ENCODE peak calls at places on chromosomes 13 and 19, in four cellular contexts. One of them, this sample, is unnamed.

GRCh38 chr19:56071151-56071550 is 49.9 kb downstream of the ZNF787 start:
- DNase-seq in AG08395: no peak
- DNase-seq in activated naive CD8-positive, alpha-beta T cell treated with anti-CD3 and anti-CD28 coated beads for 36 hours: no peak
- DNase-seq in fibroblast of the aortic adventitia: no peak
- DNase-seq in this sample: peak; percentile 39

GRCh38 chr13:33322474-33322827 is 36.9 kb upstream of the STARD13 start:
- DNase-seq in AG08395: peak; percentile 64
- DNase-seq in activated naive CD8-positive, alpha-beta T cell treated with anti-CD3 and anti-CD28 coated beads for 36 hours: no peak
- DNase-seq in fibroblast of the aortic adventitia: peak; percentile 92
- DNase-seq in this sample: no peak

GRCh38 chr19:34217952-34218817 is 36.2 kb upstream of the GARRE1 start:
- DNase-seq in AG08395: peak; percentile 75
- DNase-seq in activated naive CD8-positive, alpha-beta T cell treated with anti-CD3 and anti-CD28 coated beads for 36 hours: peak; percentile 61
- DNase-seq in fibroblast of the aortic adventitia: peak; percentile 92
- DNase-seq in this sample: peak; percentile 84

GRCh38 chr19:49133621-49134454 is 14.5 kb downstream of the PPFIA3 start:
- DNase-seq in AG08395: peak; percentile 17
- DNase-seq in activated naive CD8-positive, alpha-beta T cell treated with anti-CD3 and anti-CD28 coated beads for 36 hours: no peak
- DNase-seq in fibroblast of the aortic adventitia: peak; percentile 22
- DNase-seq in this sample: peak; percentile 81

GRCh38 chr19:16200038-16200775 is 2.5 kb downstream of the AP1M1 start:
- DNase-seq in AG08395: peak; percentile 41
- DNase-seq in activated naive CD8-positive, alpha-beta T cell treated with anti-CD3 and anti-CD28 coated beads for 36 hours: no peak
- DNase-seq in fibroblast of the aortic adventitia: peak; percentile 66
- DNase-seq in this sample: no peak

GRCh38 chr19:15871570-15871969 is 26.3 kb downstream of the CYP4F2 start:
- DNase-seq in AG08395: no peak
- DNase-seq in activated naive CD8-positive, alpha-beta T cell treated with anti-CD3 and anti-CD28 coated beads for 36 hours: peak; percentile 33
- DNase-seq in fibroblast of the aortic adventitia: no peak
- DNase-seq in this sample: peak; percentile 53

GRCh38 chr13:53201454-53202225 is 173.0 kb downstream of the OLFM4 start:
- DNase-seq in AG08395: peak; percentile 6
- DNase-seq in activated naive CD8-positive, alpha-beta T cell treated with anti-CD3 and anti-CD28 coated beads for 36 hours: peak; percentile 1
- DNase-seq in fibroblast of the aortic adventitia: no peak
- DNase-seq in this sample: no peak

GRCh38 chr13:38897521-38897920 is 93.1 kb downstream of the STOML3 start:
- DNase-seq in AG08395: no peak
- DNase-seq in activated naive CD8-positive, alpha-beta T cell treated with anti-CD3 and anti-CD28 coated beads for 36 hours: no peak
- DNase-seq in fibroblast of the aortic adventitia: no peak
- DNase-seq in this sample: no peak

GRCh38 chr19:4914736-4915501 is 5.6 kb downstream of the UHRF1 start:
- DNase-seq in AG08395: peak; percentile 79
- DNase-seq in activated naive CD8-positive, alpha-beta T cell treated with anti-CD3 and anti-CD28 coated beads for 36 hours: peak; percentile 79
- DNase-seq in fibroblast of the aortic adventitia: peak; percentile 56
- DNase-seq in this sample: peak; percentile 67

GRCh38 chr19:13033819-13034611 is 38.7 kb downstream of the NFIX start:
- DNase-seq in AG08395: peak; percentile 77
- DNase-seq in activated naive CD8-positive, alpha-beta T cell treated with anti-CD3 and anti-CD28 coated beads for 36 hours: peak; percentile 52
- DNase-seq in fibroblast of the aortic adventitia: peak; percentile 84
- DNase-seq in this sample: peak; percentile 88

GRCh38 chr19:21322528-21322927 is 6.7 kb downstream of the ZNF708 start:
- DNase-seq in AG08395: no peak
- DNase-seq in activated naive CD8-positive, alpha-beta T cell treated with anti-CD3 and anti-CD28 coated beads for 36 hours: no peak
- DNase-seq in fibroblast of the aortic adventitia: peak; percentile 31
- DNase-seq in this sample: no peak

GRCh38 chr19:9885077-9885552 is 50.0 kb downstream of the PIN1 start:
- DNase-seq in AG08395: peak; percentile 69
- DNase-seq in activated naive CD8-positive, alpha-beta T cell treated with anti-CD3 and anti-CD28 coated beads for 36 hours: no peak
- DNase-seq in fibroblast of the aortic adventitia: peak; percentile 65
- DNase-seq in this sample: no peak

GRCh38 chr19:33299061-33299665 is 3.2 kb downstream of the CEBPA start:
- DNase-seq in AG08395: no peak
- DNase-seq in activated naive CD8-positive, alpha-beta T cell treated with anti-CD3 and anti-CD28 coated beads for 36 hours: no peak
- DNase-seq in fibroblast of the aortic adventitia: no peak
- DNase-seq in this sample: no peak

GRCh38 chr19:42693760-42694350 is 46.4 kb downstream of the PSG3 start:
- DNase-seq in AG08395: peak; percentile 81
- DNase-seq in activated naive CD8-positive, alpha-beta T cell treated with anti-CD3 and anti-CD28 coated beads for 36 hours: peak; percentile 2
- DNase-seq in fibroblast of the aortic adventitia: peak; percentile 53
- DNase-seq in this sample: peak; percentile 26

GRCh38 chr19:46717034-46717715 is at the start of gene PRKD2:
- DNase-seq in AG08395: peak; percentile 95
- DNase-seq in activated naive CD8-positive, alpha-beta T cell treated with anti-CD3 and anti-CD28 coated beads for 36 hours: peak; percentile 92
- DNase-seq in fibroblast of the aortic adventitia: peak; percentile 79
- DNase-seq in this sample: peak; percentile 96

GRCh38 chr19:28867978-28868377 is 345.0 kb downstream of the UQCRFS1 start:
- DNase-seq in AG08395: no peak
- DNase-seq in activated naive CD8-positive, alpha-beta T cell treated with anti-CD3 and anti-CD28 coated beads for 36 hours: no peak
- DNase-seq in fibroblast of the aortic adventitia: no peak
- DNase-seq in this sample: no peak

GRCh38 chr13:35992964-35993363 is 138.2 kb downstream of the DCLK1 start:
- DNase-seq in AG08395: no peak
- DNase-seq in activated naive CD8-positive, alpha-beta T cell treated with anti-CD3 and anti-CD28 coated beads for 36 hours: no peak
- DNase-seq in fibroblast of the aortic adventitia: peak; percentile 32
- DNase-seq in this sample: no peak

GRCh38 chr19:3604987-3605343 is 1.7 kb downstream of the TBXA2R start:
- DNase-seq in AG08395: no peak
- DNase-seq in activated naive CD8-positive, alpha-beta T cell treated with anti-CD3 and anti-CD28 coated beads for 36 hours: peak; percentile 65
- DNase-seq in fibroblast of the aortic adventitia: no peak
- DNase-seq in this sample: no peak